ENCODE peak calls at places on chromosomes 6 and 20, in seven cellular contexts. F, W, Q, E, P, N and H are unnamed samples. For H3K36me3, the result is how much of the 10 kb centered on the place peaks cover.

GRCh38 chr6:114342826-114343781 is at the start of gene HS3ST5:
- DNase-seq in P (no peak), W (no peak), N (peak), E (no peak), F (no peak), Q (peak), H (peak)

GRCh38 chr20:62887147-62887859 is 25.7 kb upstream of the TCFL5 start:
- DNase-seq in N (peak), E (no peak), F (peak), P (peak), Q (no peak), W (no peak), H (peak)

GRCh38 chr6:18262812-18263560 is 1.3 kb downstream of the DEK start:
- DNase-seq in F (peak), Q (no peak), E (no peak), N (peak), P (no peak), W (no peak), H (no peak)

GRCh38 chr6:122994256-122994655 is 1.8 kb upstream of the CLVS2 start:
- DNase-seq in W (no peak), F (no peak), Q (no peak), N (no peak), E (no peak), P (no peak), H (no peak)

GRCh38 chr20:13336308-13337089 is 115.4 kb downstream of the ISM1 start:
- DNase-seq in F (no peak), Q (no peak), P (no peak), N (no peak), W (no peak), E (no peak), H (no peak)

GRCh38 chr6:136604328-136604825 is 54.2 kb upstream of the MAP7 start:
- DNase-seq in Q (no peak), F (no peak), W (no peak), E (no peak), P (no peak), N (peak), H (no peak)

GRCh38 chr20:3660262-3661059 is 2.7 kb downstream of the GFRA4 start:
- DNase-seq in E (no peak), N (no peak), Q (no peak), P (no peak), W (no peak), F (no peak), H (no peak)

GRCh38 chr20:57076951-57077350 is 189.5 kb downstream of the BMP7 start:
- DNase-seq in E (no peak), P (no peak), Q (no peak), W (no peak), F (no peak), N (no peak), H (no peak)

GRCh38 chr20:37703338-37703660 is 9.5 kb downstream of the CTNNBL1 start:
- DNase-seq in F (no peak), N (no peak), E (no peak), W (no peak), P (no peak), Q (no peak), H (no peak)

GRCh38 chr20:18904624-18905023 is 91.0 kb downstream of the SCP2D1 start:
- DNase-seq in N (no peak), F (peak), Q (no peak), E (no peak), W (no peak), P (no peak), H (no peak)

DNA sequence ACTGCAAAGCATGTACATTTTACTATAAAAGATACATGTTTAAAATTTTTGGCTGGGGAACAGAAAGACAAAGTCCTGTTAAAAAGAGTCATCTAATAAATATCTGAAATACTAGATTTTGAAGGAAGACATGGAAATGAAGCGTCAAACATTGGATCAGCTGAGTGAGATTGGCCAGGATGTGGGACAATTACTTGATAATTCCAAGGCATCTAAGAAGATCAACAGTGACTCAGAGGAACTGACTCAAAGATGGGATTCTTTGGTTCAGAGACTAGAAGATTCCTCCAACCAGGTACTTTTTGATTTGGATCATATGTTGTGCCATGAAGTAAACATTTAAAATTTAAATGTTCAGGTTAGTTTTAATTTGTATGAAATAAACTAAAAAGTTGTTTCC is 162.4 kb downstream of the UTRN start:
- DNase-seq in N (no peak), Q (no peak), E (no peak), F (no peak), P (no peak), W (no peak), H (no peak)
- H3K36me3 ChIP-seq in N (half or more), Q (under half), E (under half), F (under half), P (under half), W (half or more), H (half or more)

DNA sequence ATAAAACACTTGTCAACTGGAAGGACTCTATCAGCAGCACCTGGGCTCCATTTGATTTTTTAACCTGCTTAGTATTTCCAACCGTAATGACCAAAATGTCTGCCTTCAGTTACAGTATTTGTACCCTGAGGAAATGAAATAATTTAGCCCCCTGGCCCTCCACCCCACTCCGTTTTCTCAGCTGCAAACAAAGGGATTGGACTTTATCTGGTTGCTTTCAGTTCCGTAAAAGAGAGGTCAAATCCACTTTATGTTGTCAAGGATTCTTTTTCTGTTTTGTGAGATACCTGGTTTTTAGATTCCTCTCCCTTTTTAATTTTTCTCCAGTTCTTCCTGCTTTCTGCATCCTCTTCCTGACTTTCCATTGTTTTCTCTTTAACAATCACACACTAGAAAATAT is 64.4 kb upstream of the BMP2 start:
- DNase-seq in P (no peak), F (no peak), N (no peak), E (no peak), Q (no peak), W (no peak), H (no peak)
- H3K27ac ChIP-seq in P (no peak), F (peak), N (no peak), E (peak), Q (peak), W (no peak), H (no peak)

GRCh38 chr20:10667077-10667401 is 6.8 kb downstream of the JAG1 start:
- DNase-seq in W (peak), F (no peak), N (no peak), E (no peak), P (peak), Q (peak), H (peak)
- H3K36me3 ChIP-seq in W (under half), F (under half), N (under half), E (under half), P (under half), Q (under half), H (under half)

GRCh38 chr6:42786525-42786985 is 4.7 kb downstream of the BICRAL start:
- DNase-seq in Q (no peak), W (no peak), F (no peak), P (no peak), E (no peak), N (no peak), H (no peak)
- H3K27ac ChIP-seq in Q (no peak), W (no peak), F (no peak), P (peak), E (peak), N (no peak), H (peak)

GRCh38 chr20:58479666-58480454 is 35.3 kb downstream of the APCDD1L start:
- DNase-seq in E (no peak), F (no peak), N (no peak), P (peak), W (peak), Q (no peak), H (no peak)
- H3K36me3 ChIP-seq in E (under half), F (under half), N (under half), P (under half), W (under half), Q (under half), H (under half)

GRCh38 chr6:2841264-2842138 is at the start of gene SERPINB1:
- DNase-seq in F (peak), E (peak), Q (peak), N (peak), W (peak), P (peak), H (peak)

GRCh38 chr6:2845880-2846208 is 4.2 kb upstream of the SERPINB1 start:
- DNase-seq in E (no peak), F (no peak), N (no peak), Q (no peak), P (no peak), W (no peak), H (no peak)

GRCh38 chr6:2842139-2842552 is 483 bp upstream of the SERPINB1 start:
- DNase-seq in E (no peak), Q (no peak), N (no peak), P (no peak), W (no peak), F (no peak), H (no peak)

GRCh38 chr6:2840794-2841061 is 935 bp downstream of the SERPINB1 start:
- DNase-seq in E (no peak), N (no peak), F (no peak), Q (no peak), P (no peak), W (no peak), H (no peak)

GRCh38 chr6:2843138-2843740 is 1.6 kb upstream of the SERPINB1 start:
- DNase-seq in P (no peak), E (no peak), N (no peak), Q (no peak), W (no peak), F (no peak), H (no peak)
- H3K27ac ChIP-seq in P (peak), E (no peak), N (no peak), Q (no peak), W (peak), F (peak), H (no peak)

GRCh38 chr6:131592935-131593334 is 19.9 kb downstream of the ARG1 start:
- DNase-seq in E (no peak), N (no peak), W (no peak), Q (no peak), F (no peak), P (no peak), H (no peak)
- H3K36me3 ChIP-seq in E (half or more), N (half or more), W (half or more), Q (under half), F (under half), P (under half), H (under half)

GRCh38 chr6:77669913-77670312 is 17.1 kb downstream of the MEI4 start:
- DNase-seq in F (no peak), Q (no peak), E (no peak), N (no peak), W (no peak), P (no peak), H (no peak)
- H3K27ac ChIP-seq in F (no peak), Q (no peak), E (no peak), N (no peak), W (no peak), P (no peak), H (no peak)